ENCODE peak calls at places on chromosomes 3 and 15, in ten cellular contexts. One of them, this sample, is unnamed.

GRCh38 chr15:90819390-90819789 is 49.0 kb upstream of the FURIN start:
- DNase-seq in NCI-H2029: no peak
- DNase-seq in esophagus muscularis mucosa: no peak
- DNase-seq in NCI-H2171 treated with DMSO at 0.1 percent for 48 hours: no peak
- DNase-seq in bronchial epithelial cell: no peak
- DNase-seq in stimulated activated naive CD8-positive, alpha-beta T cell treated with anti-CD3 and anti-CD28 coated beads, Interleukin-15, Interleukin-2, amounts not matched to agents 100 U/mL and 50 U/mL, for 24 hours: no peak
- DNase-seq in CMK: no peak
- DNase-seq in kidney: no peak
- DNase-seq in amniotic stem cell: no peak
- DNase-seq in iris pigment epithelial cell: no peak
- DNase-seq in this sample: no peak

GRCh38 chr15:31299588-31300207 is 26.9 kb upstream of the KLF13 start:
- DNase-seq in NCI-H2029: no peak
- DNase-seq in esophagus muscularis mucosa: peak; percentile 89
- DNase-seq in NCI-H2171 treated with DMSO at 0.1 percent for 48 hours: no peak
- DNase-seq in bronchial epithelial cell: no peak
- DNase-seq in stimulated activated naive CD8-positive, alpha-beta T cell treated with anti-CD3 and anti-CD28 coated beads, Interleukin-15, Interleukin-2, amounts not matched to agents 100 U/mL and 50 U/mL, for 24 hours: no peak
- DNase-seq in CMK: no peak
- DNase-seq in kidney: no peak
- DNase-seq in amniotic stem cell: no peak
- DNase-seq in iris pigment epithelial cell: no peak
- DNase-seq in this sample: peak; percentile 50

GRCh38 chr15:82972990-82973389 is 13.0 kb upstream of the RAMAC start:
- DNase-seq in NCI-H2029: no peak
- DNase-seq in esophagus muscularis mucosa: no peak
- DNase-seq in NCI-H2171 treated with DMSO at 0.1 percent for 48 hours: no peak
- DNase-seq in bronchial epithelial cell: no peak
- DNase-seq in stimulated activated naive CD8-positive, alpha-beta T cell treated with anti-CD3 and anti-CD28 coated beads, Interleukin-15, Interleukin-2, amounts not matched to agents 100 U/mL and 50 U/mL, for 24 hours: no peak
- DNase-seq in CMK: no peak
- DNase-seq in kidney: no peak
- DNase-seq in amniotic stem cell: no peak
- DNase-seq in iris pigment epithelial cell: no peak
- DNase-seq in this sample: no peak

GRCh38 chr3:12990781-12991480 is 82.3 kb downstream of the IQSEC1 start:
- DNase-seq in NCI-H2029: no peak
- DNase-seq in esophagus muscularis mucosa: no peak
- DNase-seq in NCI-H2171 treated with DMSO at 0.1 percent for 48 hours: peak; percentile 41
- DNase-seq in bronchial epithelial cell: peak; percentile 47
- DNase-seq in stimulated activated naive CD8-positive, alpha-beta T cell treated with anti-CD3 and anti-CD28 coated beads, Interleukin-15, Interleukin-2, amounts not matched to agents 100 U/mL and 50 U/mL, for 24 hours: no peak
- DNase-seq in CMK: no peak
- DNase-seq in kidney: no peak
- DNase-seq in amniotic stem cell: peak; percentile 86
- DNase-seq in iris pigment epithelial cell: peak; percentile 75
- DNase-seq in this sample: no peak

GRCh38 chr3:168047190-168047795 is 48.4 kb downstream of the GOLIM4 start:
- DNase-seq in NCI-H2029: peak; percentile 83
- DNase-seq in esophagus muscularis mucosa: no peak
- DNase-seq in NCI-H2171 treated with DMSO at 0.1 percent for 48 hours: peak; percentile 92
- DNase-seq in bronchial epithelial cell: peak; percentile 86
- DNase-seq in stimulated activated naive CD8-positive, alpha-beta T cell treated with anti-CD3 and anti-CD28 coated beads, Interleukin-15, Interleukin-2, amounts not matched to agents 100 U/mL and 50 U/mL, for 24 hours: no peak
- DNase-seq in CMK: no peak
- DNase-seq in kidney: no peak
- DNase-seq in amniotic stem cell: peak; percentile 73
- DNase-seq in iris pigment epithelial cell: peak; percentile 81
- DNase-seq in this sample: no peak

GRCh38 chr3:66747251-66747650 is 246.4 kb upstream of the LRIG1 start:
- DNase-seq in NCI-H2029: no peak
- DNase-seq in esophagus muscularis mucosa: no peak
- DNase-seq in NCI-H2171 treated with DMSO at 0.1 percent for 48 hours: peak; percentile 5
- DNase-seq in bronchial epithelial cell: no peak
- DNase-seq in stimulated activated naive CD8-positive, alpha-beta T cell treated with anti-CD3 and anti-CD28 coated beads, Interleukin-15, Interleukin-2, amounts not matched to agents 100 U/mL and 50 U/mL, for 24 hours: no peak
- DNase-seq in CMK: no peak
- DNase-seq in kidney: no peak
- DNase-seq in amniotic stem cell: no peak
- DNase-seq in iris pigment epithelial cell: no peak
- DNase-seq in this sample: no peak

GRCh38 chr3:53846134-53846850 is at the start of the genes CHDH and IL17RB:
- DNase-seq in NCI-H2029: peak; percentile 48
- DNase-seq in esophagus muscularis mucosa: no peak
- DNase-seq in NCI-H2171 treated with DMSO at 0.1 percent for 48 hours: no peak
- DNase-seq in bronchial epithelial cell: no peak
- DNase-seq in stimulated activated naive CD8-positive, alpha-beta T cell treated with anti-CD3 and anti-CD28 coated beads, Interleukin-15, Interleukin-2, amounts not matched to agents 100 U/mL and 50 U/mL, for 24 hours: peak; percentile 22
- DNase-seq in CMK: no peak
- DNase-seq in kidney: peak; percentile 86
- DNase-seq in amniotic stem cell: no peak
- DNase-seq in iris pigment epithelial cell: no peak
- DNase-seq in this sample: peak; percentile 92

GRCh38 chr15:80208758-80209734 is 43.0 kb downstream of the CTXND1 start:
- DNase-seq in NCI-H2029: no peak
- DNase-seq in esophagus muscularis mucosa: peak; percentile 66
- DNase-seq in NCI-H2171 treated with DMSO at 0.1 percent for 48 hours: no peak
- DNase-seq in bronchial epithelial cell: no peak
- DNase-seq in stimulated activated naive CD8-positive, alpha-beta T cell treated with anti-CD3 and anti-CD28 coated beads, Interleukin-15, Interleukin-2, amounts not matched to agents 100 U/mL and 50 U/mL, for 24 hours: no peak
- DNase-seq in CMK: no peak
- DNase-seq in kidney: no peak
- DNase-seq in amniotic stem cell: no peak
- DNase-seq in iris pigment epithelial cell: no peak
- DNase-seq in this sample: no peak

GRCh38 chr15:41695750-41696436 is 35.7 kb downstream of the MGA start:
- DNase-seq in NCI-H2029: no peak
- DNase-seq in esophagus muscularis mucosa: no peak
- DNase-seq in NCI-H2171 treated with DMSO at 0.1 percent for 48 hours: no peak
- DNase-seq in bronchial epithelial cell: peak; percentile 17
- DNase-seq in stimulated activated naive CD8-positive, alpha-beta T cell treated with anti-CD3 and anti-CD28 coated beads, Interleukin-15, Interleukin-2, amounts not matched to agents 100 U/mL and 50 U/mL, for 24 hours: peak; percentile 34
- DNase-seq in CMK: peak; percentile 18
- DNase-seq in kidney: no peak
- DNase-seq in amniotic stem cell: no peak
- DNase-seq in iris pigment epithelial cell: peak; percentile 77
- DNase-seq in this sample: no peak

GRCh38 chr15:83194527-83194926 is 13.1 kb downstream of the HDGFL3 start:
- DNase-seq in NCI-H2029: no peak
- DNase-seq in esophagus muscularis mucosa: no peak
- DNase-seq in NCI-H2171 treated with DMSO at 0.1 percent for 48 hours: no peak
- DNase-seq in bronchial epithelial cell: no peak
- DNase-seq in stimulated activated naive CD8-positive, alpha-beta T cell treated with anti-CD3 and anti-CD28 coated beads, Interleukin-15, Interleukin-2, amounts not matched to agents 100 U/mL and 50 U/mL, for 24 hours: no peak
- DNase-seq in CMK: no peak
- DNase-seq in kidney: no peak
- DNase-seq in amniotic stem cell: no peak
- DNase-seq in iris pigment epithelial cell: no peak
- DNase-seq in this sample: no peak

GRCh38 chr3:127196466-127197299 is 3.8 kb downstream of the PRR23E start:
- DNase-seq in NCI-H2029: no peak
- DNase-seq in esophagus muscularis mucosa: no peak
- DNase-seq in NCI-H2171 treated with DMSO at 0.1 percent for 48 hours: no peak
- DNase-seq in bronchial epithelial cell: no peak
- DNase-seq in stimulated activated naive CD8-positive, alpha-beta T cell treated with anti-CD3 and anti-CD28 coated beads, Interleukin-15, Interleukin-2, amounts not matched to agents 100 U/mL and 50 U/mL, for 24 hours: no peak
- DNase-seq in CMK: no peak
- DNase-seq in kidney: no peak
- DNase-seq in amniotic stem cell: no peak
- DNase-seq in iris pigment epithelial cell: no peak
- DNase-seq in this sample: no peak

GRCh38 chr15:97909291-97909891 is 51.1 kb upstream of the ARRDC4 start:
- DNase-seq in NCI-H2029: no peak
- DNase-seq in esophagus muscularis mucosa: no peak
- DNase-seq in NCI-H2171 treated with DMSO at 0.1 percent for 48 hours: peak; percentile 41
- DNase-seq in bronchial epithelial cell: peak; percentile 59
- DNase-seq in stimulated activated naive CD8-positive, alpha-beta T cell treated with anti-CD3 and anti-CD28 coated beads, Interleukin-15, Interleukin-2, amounts not matched to agents 100 U/mL and 50 U/mL, for 24 hours: peak; percentile 65
- DNase-seq in CMK: peak; percentile 51
- DNase-seq in kidney: no peak
- DNase-seq in amniotic stem cell: peak; percentile 5
- DNase-seq in iris pigment epithelial cell: peak; percentile 54
- DNase-seq in this sample: peak; percentile 75

GRCh38 chr3:32424581-32425250 is 33.1 kb downstream of the CMTM7 start:
- DNase-seq in NCI-H2029: no peak
- DNase-seq in esophagus muscularis mucosa: peak; percentile 21
- DNase-seq in NCI-H2171 treated with DMSO at 0.1 percent for 48 hours: no peak
- DNase-seq in bronchial epithelial cell: no peak
- DNase-seq in stimulated activated naive CD8-positive, alpha-beta T cell treated with anti-CD3 and anti-CD28 coated beads, Interleukin-15, Interleukin-2, amounts not matched to agents 100 U/mL and 50 U/mL, for 24 hours: no peak
- DNase-seq in CMK: no peak
- DNase-seq in kidney: no peak
- DNase-seq in amniotic stem cell: no peak
- DNase-seq in iris pigment epithelial cell: no peak
- DNase-seq in this sample: no peak

GRCh38 chr3:57998366-57999283 is 9.6 kb upstream of the FLNB start:
- DNase-seq in NCI-H2029: no peak
- DNase-seq in esophagus muscularis mucosa: no peak
- DNase-seq in NCI-H2171 treated with DMSO at 0.1 percent for 48 hours: no peak
- DNase-seq in bronchial epithelial cell: peak; percentile 61
- DNase-seq in stimulated activated naive CD8-positive, alpha-beta T cell treated with anti-CD3 and anti-CD28 coated beads, Interleukin-15, Interleukin-2, amounts not matched to agents 100 U/mL and 50 U/mL, for 24 hours: no peak
- DNase-seq in CMK: no peak
- DNase-seq in kidney: no peak
- DNase-seq in amniotic stem cell: no peak
- DNase-seq in iris pigment epithelial cell: peak; percentile 54
- DNase-seq in this sample: no peak

GRCh38 chr3:53293867-53294266 is 38.0 kb upstream of the TKT start:
- DNase-seq in NCI-H2029: no peak
- DNase-seq in esophagus muscularis mucosa: no peak
- DNase-seq in NCI-H2171 treated with DMSO at 0.1 percent for 48 hours: no peak
- DNase-seq in bronchial epithelial cell: no peak
- DNase-seq in stimulated activated naive CD8-positive, alpha-beta T cell treated with anti-CD3 and anti-CD28 coated beads, Interleukin-15, Interleukin-2, amounts not matched to agents 100 U/mL and 50 U/mL, for 24 hours: no peak
- DNase-seq in CMK: no peak
- DNase-seq in kidney: no peak
- DNase-seq in amniotic stem cell: no peak
- DNase-seq in iris pigment epithelial cell: no peak
- DNase-seq in this sample: no peak

GRCh38 chr3:101778385-101779046 is 495 bp upstream of the NXPE3 start:
- DNase-seq in NCI-H2029: no peak
- DNase-seq in esophagus muscularis mucosa: no peak
- DNase-seq in NCI-H2171 treated with DMSO at 0.1 percent for 48 hours: no peak
- DNase-seq in bronchial epithelial cell: no peak
- DNase-seq in stimulated activated naive CD8-positive, alpha-beta T cell treated with anti-CD3 and anti-CD28 coated beads, Interleukin-15, Interleukin-2, amounts not matched to agents 100 U/mL and 50 U/mL, for 24 hours: no peak
- DNase-seq in CMK: no peak
- DNase-seq in kidney: no peak
- DNase-seq in amniotic stem cell: no peak
- DNase-seq in iris pigment epithelial cell: no peak
- DNase-seq in this sample: no peak

GRCh38 chr3:139327861-139328260 is 16.0 kb upstream of the MRPS22 start:
- DNase-seq in NCI-H2029: no peak
- DNase-seq in esophagus muscularis mucosa: no peak
- DNase-seq in NCI-H2171 treated with DMSO at 0.1 percent for 48 hours: no peak
- DNase-seq in bronchial epithelial cell: no peak
- DNase-seq in stimulated activated naive CD8-positive, alpha-beta T cell treated with anti-CD3 and anti-CD28 coated beads, Interleukin-15, Interleukin-2, amounts not matched to agents 100 U/mL and 50 U/mL, for 24 hours: no peak
- DNase-seq in CMK: peak; percentile 45
- DNase-seq in kidney: no peak
- DNase-seq in amniotic stem cell: no peak
- DNase-seq in iris pigment epithelial cell: no peak
- DNase-seq in this sample: no peak

GRCh38 chr15:90974216-90974615 is 19.5 kb downstream of the RCCD1 start:
- DNase-seq in NCI-H2029: no peak
- DNase-seq in esophagus muscularis mucosa: no peak
- DNase-seq in NCI-H2171 treated with DMSO at 0.1 percent for 48 hours: no peak
- DNase-seq in bronchial epithelial cell: no peak
- DNase-seq in stimulated activated naive CD8-positive, alpha-beta T cell treated with anti-CD3 and anti-CD28 coated beads, Interleukin-15, Interleukin-2, amounts not matched to agents 100 U/mL and 50 U/mL, for 24 hours: no peak
- DNase-seq in CMK: no peak
- DNase-seq in kidney: no peak
- DNase-seq in amniotic stem cell: no peak
- DNase-seq in iris pigment epithelial cell: no peak
- DNase-seq in this sample: no peak